ENCODE peak calls at places on chromosomes 3 and 15, in eight cellular contexts. N is K562, G is HepG2, A is upper lobe of left lung, B is sigmoid colon, V is stomach, X is esophagus muscularis mucosa, Y is suprapubic skin. I is an unnamed sample.

GRCh38 chr3:98817546-98817945 is 54.4 kb downstream of the ST3GAL6 start:
- DNase-seq in N (peak), G (peak), A (no peak), B (no peak), V (no peak), X (no peak), Y (no peak), I (no peak)

GRCh38 chr3:165837058-165837525 is at the start of gene BCHE:
- DNase-seq in N (no peak), G (no peak), A (no peak), B (peak), V (no peak), X (no peak), Y (no peak), I (no peak)

GRCh38 chr3:50536471-50537180 is 30.9 kb downstream of the C3orf18 start:
- DNase-seq in N (no peak), G (no peak), A (no peak), B (no peak), V (no peak), X (no peak), Y (no peak), I (no peak)

GRCh38 chr3:22960326-22960984 is 242.7 kb upstream of the UBE2E2 start:
- DNase-seq in N (no peak), G (peak), A (peak), B (peak), V (peak), X (no peak), Y (no peak), I (peak)

GRCh38 chr3:184236636-184237035 is 7.3 kb downstream of the VWA5B2 start:
- DNase-seq in N (no peak), G (no peak), A (no peak), B (no peak), V (no peak), X (no peak), Y (no peak), I (no peak)

GRCh38 chr3:188914556-188914955 is 257.2 kb upstream of the TPRG1 start:
- DNase-seq in N (no peak), G (no peak), A (no peak), B (no peak), V (no peak), X (no peak), Y (no peak), I (no peak)

GRCh38 chr3:73787620-73788019 is 162.9 kb upstream of the PDZRN3 start:
- DNase-seq in N (no peak), G (no peak), A (no peak), B (no peak), V (no peak), X (no peak), Y (no peak), I (no peak)

GRCh38 chr3:50550079-50550736 is 17.3 kb downstream of the C3orf18 start:
- DNase-seq in N (peak), G (peak), A (peak), B (no peak), V (peak), X (no peak), Y (no peak), I (peak)

GRCh38 chr15:63601727-63602185 is 4.6 kb downstream of the FBXL22 start:
- DNase-seq in N (no peak), G (no peak), A (no peak), B (no peak), V (no peak), X (peak), Y (no peak), I (peak)

GRCh38 chr3:178393833-178394232 is 142.4 kb upstream of the KCNMB2 start:
- DNase-seq in N (no peak), G (no peak), A (no peak), B (no peak), V (no peak), X (no peak), Y (no peak), I (no peak)

GRCh38 chr3:149967067-149967685 is 3.5 kb downstream of the PFN2 start:
- DNase-seq in N (peak), G (peak), A (no peak), B (no peak), V (no peak), X (no peak), Y (no peak), I (no peak)

GRCh38 chr15:64137226-64137833 is 14.2 kb upstream of the SNX22 start:
- DNase-seq in N (no peak), G (no peak), A (no peak), B (peak), V (no peak), X (no peak), Y (no peak), I (no peak)

GRCh38 chr3:32003380-32003779 is 21.8 kb downstream of the ZNF860 start:
- DNase-seq in N (no peak), G (no peak), A (no peak), B (no peak), V (no peak), X (no peak), Y (no peak), I (no peak)

GRCh38 chr15:86489992-86490391 is 410.3 kb downstream of the AGBL1 start:
- DNase-seq in N (no peak), G (no peak), A (no peak), B (no peak), V (no peak), X (no peak), Y (no peak), I (no peak)

GRCh38 chr3:169173231-169173630 is 490.3 kb downstream of the MECOM start:
- DNase-seq in N (no peak), G (no peak), A (no peak), B (no peak), V (no peak), X (no peak), Y (no peak), I (peak)

GRCh38 chr15:82648257-82649103 is 1.3 kb upstream of the CPEB1 start:
- DNase-seq in N (no peak), G (no peak), A (no peak), B (no peak), V (no peak), X (no peak), Y (no peak), I (no peak)

GRCh38 chr3:134694445-134694844 is 43.6 kb upstream of the KY start:
- DNase-seq in N (no peak), G (no peak), A (no peak), B (no peak), V (no peak), X (no peak), Y (no peak), I (no peak)

GRCh38 chr15:63473999-63474809 is 30.2 kb upstream of the USP3 start:
- DNase-seq in N (no peak), G (peak), A (peak), B (no peak), V (peak), X (no peak), Y (no peak), I (peak)

GRCh38 chr3:54240-54639 is 142.3 kb upstream of the CHL1 start:
- DNase-seq in N (no peak), G (no peak), A (no peak), B (no peak), V (no peak), X (no peak), Y (no peak), I (no peak)

GRCh38 chr3:18438586-18438985 is 13.4 kb upstream of the SATB1 start:
- DNase-seq in N (no peak), G (no peak), A (no peak), B (peak), V (no peak), X (no peak), Y (no peak), I (no peak)

GRCh38 chr3:69032137-69032536 is 18.7 kb upstream of the EOGT start:
- DNase-seq in N (no peak), G (no peak), A (no peak), B (no peak), V (no peak), X (no peak), Y (no peak), I (no peak)

GRCh38 chr3:194270627-194271458 is 80.3 kb downstream of the CPN2 start:
- DNase-seq in N (no peak), G (peak), A (peak), B (peak), V (peak), X (peak), Y (peak), I (peak)

GRCh38 chr15:88918738-88919137 is 5.6 kb upstream of the MFGE8 start:
- DNase-seq in N (no peak), G (no peak), A (peak), B (no peak), V (peak), X (no peak), Y (peak), I (peak)

GRCh38 chr3:33131328-33132018 is 17.7 kb downstream of the CRTAP start:
- DNase-seq in N (peak), G (peak), A (peak), B (no peak), V (peak), X (no peak), Y (no peak), I (no peak)

GRCh38 chr3:112143689-112144088 is 10.6 kb upstream of the GCSAM start:
- DNase-seq in N (no peak), G (no peak), A (no peak), B (no peak), V (no peak), X (no peak), Y (no peak), I (no peak)

GRCh38 chr15:94677202-94677790 is 445.9 kb downstream of the MCTP2 start:
- DNase-seq in N (no peak), G (no peak), A (no peak), B (no peak), V (no peak), X (peak), Y (no peak), I (no peak)

GRCh38 chr3:193917096-193917495 is 218.9 kb upstream of the HES1 start:
- DNase-seq in N (no peak), G (no peak), A (no peak), B (no peak), V (no peak), X (no peak), Y (no peak), I (no peak)

GRCh38 chr3:99332726-99333125 is 305.7 kb upstream of the COL8A1 start:
- DNase-seq in N (no peak), G (no peak), A (no peak), B (no peak), V (no peak), X (no peak), Y (no peak), I (no peak)

GRCh38 chr3:33054100-33055097 is 42.5 kb downstream of the GLB1 start:
- DNase-seq in N (peak), G (no peak), A (no peak), B (no peak), V (no peak), X (no peak), Y (no peak), I (no peak)

GRCh38 chr15:76252249-76252648 is 59.0 kb downstream of the ETFA start:
- DNase-seq in N (no peak), G (no peak), A (no peak), B (no peak), V (no peak), X (no peak), Y (no peak), I (no peak)

GRCh38 chr3:10322355-10322715 is 1.4 kb upstream of the SEC13 start:
- DNase-seq in N (peak), G (no peak), A (no peak), B (no peak), V (no peak), X (no peak), Y (no peak), I (no peak)

GRCh38 chr3:115161866-115162265 is 14.8 kb upstream of the ZBTB20 start:
- DNase-seq in N (no peak), G (no peak), A (no peak), B (no peak), V (no peak), X (no peak), Y (no peak), I (no peak)

GRCh38 chr3:115164374-115165221 is 17.5 kb upstream of the ZBTB20 start:
- DNase-seq in N (no peak), G (no peak), A (no peak), B (no peak), V (no peak), X (no peak), Y (no peak), I (no peak)

GRCh38 chr3:115169808-115170207 is 22.7 kb upstream of the ZBTB20 start:
- DNase-seq in N (no peak), G (no peak), A (no peak), B (no peak), V (no peak), X (no peak), Y (no peak), I (no peak)

GRCh38 chr3:115165266-115165665 is 18.2 kb upstream of the ZBTB20 start:
- DNase-seq in N (no peak), G (no peak), A (no peak), B (no peak), V (no peak), X (no peak), Y (no peak), I (no peak)

DNA sequence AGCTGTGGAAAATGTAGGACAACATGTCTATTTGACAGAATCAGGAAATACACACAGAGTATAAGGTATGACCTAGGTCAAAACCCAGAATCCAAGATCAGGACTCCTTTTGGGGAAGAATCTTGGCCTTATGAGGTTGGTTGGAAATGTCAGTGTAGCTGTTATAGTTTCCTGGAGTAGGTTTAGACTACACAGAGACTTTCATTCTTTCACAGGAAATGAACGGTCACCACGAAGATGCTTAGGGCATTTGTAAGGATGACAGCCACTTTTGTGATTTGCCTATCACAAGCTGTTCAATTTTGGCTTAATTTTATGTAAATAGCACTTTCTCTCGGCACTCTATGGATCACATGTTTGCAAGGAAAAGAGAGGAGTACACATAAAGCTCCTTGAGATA is 18.6 kb upstream of the ZBTB20 start:
- DNase-seq in N (no peak), G (no peak), A (no peak), B (no peak), V (no peak), X (no peak), Y (no peak), I (no peak)
- TF ChIP-seq EP300 in N (no peak), G (no peak), A (no peak), B (no peak), V (no peak), X (no peak), Y (no peak), I (no peak)

DNA sequence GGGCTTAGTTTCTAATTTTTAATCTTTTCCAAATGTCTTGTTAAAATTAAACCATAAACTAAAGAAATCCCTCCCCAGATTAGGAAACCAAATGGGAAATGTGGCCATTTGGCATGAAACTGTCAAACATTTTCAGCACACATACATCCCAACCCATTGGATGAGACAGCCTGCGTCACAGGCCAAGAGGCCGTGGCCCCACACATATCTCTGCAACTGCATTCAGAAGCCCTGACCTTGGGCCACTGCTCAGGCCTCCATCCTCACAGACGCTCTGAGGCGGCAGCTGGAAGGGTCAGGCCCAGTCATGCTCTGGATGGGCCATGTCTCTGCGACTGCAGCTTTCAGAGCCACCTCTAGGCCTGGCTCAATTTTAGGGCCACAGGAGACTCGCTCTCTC is 114.5 kb upstream of the THBS1 start:
- DNase-seq in N (no peak), G (no peak), A (peak), B (peak), V (peak), X (peak), Y (peak), I (peak)
- TF ChIP-seq POLR2AphosphoS5 in N (no peak), G (no peak), A (peak), B (no peak), V (no peak), X (peak), Y (no peak), I (no peak)

GRCh38 chr15:40104865-40105516 is 3.7 kb downstream of the BMF start:
- DNase-seq in N (peak), G (peak), A (peak), B (peak), V (peak), X (peak), Y (peak), I (peak)

GRCh38 chr15:40103864-40104271 is 4.8 kb downstream of the BMF start:
- DNase-seq in N (no peak), G (no peak), A (no peak), B (no peak), V (no peak), X (no peak), Y (peak), I (no peak)

GRCh38 chr15:40103124-40103858 is 5.4 kb downstream of the BMF start:
- DNase-seq in N (no peak), G (no peak), A (peak), B (peak), V (peak), X (no peak), Y (peak), I (peak)

GRCh38 chr15:40105517-40106202 is 3.0 kb downstream of the BMF start:
- DNase-seq in N (no peak), G (no peak), A (no peak), B (no peak), V (no peak), X (no peak), Y (no peak), I (no peak)

GRCh38 chr15:40104296-40104864 is 4.3 kb downstream of the BMF start:
- DNase-seq in N (no peak), G (no peak), A (no peak), B (no peak), V (no peak), X (no peak), Y (no peak), I (no peak)
- TF ChIP-seq EP300 in N (no peak), G (no peak), A (no peak), B (no peak), V (no peak), X (no peak), Y (no peak), I (no peak)

DNA sequence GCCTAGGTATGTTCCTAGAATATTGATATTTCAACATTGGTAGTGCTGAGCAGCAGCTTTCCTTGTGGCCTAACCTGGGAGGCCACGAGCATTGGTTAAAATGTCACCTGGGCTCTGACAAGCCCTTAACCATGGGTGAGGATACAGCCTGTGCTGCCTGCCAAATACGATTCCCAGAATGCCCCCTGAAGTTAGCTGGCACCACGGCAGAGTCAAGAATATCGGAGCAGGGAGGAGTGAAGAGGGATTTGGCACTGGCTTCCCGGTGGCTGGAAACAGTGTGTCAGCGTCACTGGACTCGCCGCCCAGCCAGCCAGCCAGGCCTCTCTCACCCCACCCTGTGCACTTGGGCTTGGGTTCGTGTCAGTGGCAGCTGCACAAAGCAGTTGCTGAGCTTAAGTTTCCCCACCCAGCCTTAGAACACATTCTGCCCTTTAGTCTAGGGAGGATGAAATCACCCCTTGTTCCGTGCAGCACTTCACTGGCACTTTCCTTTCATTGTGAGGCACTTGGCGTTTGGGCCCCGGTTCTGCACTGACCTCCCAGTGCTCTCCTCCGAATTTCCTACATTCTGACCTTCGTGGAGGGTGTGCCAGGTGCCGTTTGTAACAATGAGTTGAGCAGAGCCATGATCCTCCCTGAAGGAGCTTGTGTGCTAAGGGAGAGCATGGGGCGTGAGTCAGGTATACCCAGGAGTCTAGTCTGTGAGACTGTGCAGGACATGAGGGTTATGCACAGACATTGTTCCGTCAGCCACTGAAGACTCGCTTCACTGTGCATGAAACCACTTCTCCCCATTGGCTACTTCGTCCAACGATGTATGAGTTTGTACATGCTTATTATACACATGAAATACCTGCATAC is 152.8 kb upstream of the BHLHE40 start:
- DNase-seq in N (no peak), G (no peak), A (peak), B (peak), V (peak), X (no peak), Y (peak), I (peak)
- TF ChIP-seq POLR2AphosphoS5 in N (no peak), G (no peak), A (peak), B (peak), V (peak), X (peak), Y (no peak), I (peak)